ENCODE peak calls at places on chromosome 14, in four cellular contexts. Z is GM23248, D is mucosa of descending colon, Q is aorta. V is an unnamed sample.

GRCh38 chr14:21093769-21094681 is 4.4 kb downstream of the ZNF219 start:
- DNase-seq in Z (no peak), D (no peak), Q (no peak), V (no peak)

GRCh38 chr14:53999061-53999488 is 42.5 kb upstream of the BMP4 start:
- DNase-seq in Z (peak; percentile 43), D (no peak), Q (no peak), V (peak; percentile 73)

GRCh38 chr14:27012641-27013040 is 414.8 kb upstream of the NOVA1 start:
- DNase-seq in Z (no peak), D (no peak), Q (no peak), V (no peak)

GRCh38 chr14:94938016-94938415 is 168.1 kb upstream of the GSC start:
- DNase-seq in Z (no peak), D (no peak), Q (no peak), V (no peak)

GRCh38 chr14:99465288-99465687 is 15.4 kb downstream of the SETD3 start:
- DNase-seq in Z (no peak), D (no peak), Q (no peak), V (no peak)

GRCh38 chr14:32366995-32367394 is 37.9 kb downstream of the AKAP6 start:
- DNase-seq in Z (peak; percentile 28), D (no peak), Q (no peak), V (peak; percentile 61)

GRCh38 chr14:67819563-67820411 is at the start of gene RAD51B:
- DNase-seq in Z (peak; percentile 92), D (peak; percentile 90), Q (peak; percentile 89), V (peak; percentile 87)

GRCh38 chr14:104813286-104813685 is 12.4 kb downstream of the ZBTB42 start:
- DNase-seq in Z (no peak), D (no peak), Q (peak; percentile 21), V (no peak)

GRCh38 chr14:64960762-64961276 is 11.3 kb downstream of the RAB15 start:
- DNase-seq in Z (no peak), D (no peak), Q (no peak), V (no peak)

GRCh38 chr14:91241848-91242247 is 2.7 kb downstream of the GPR68 start:
- DNase-seq in Z (no peak), D (no peak), Q (no peak), V (no peak)

GRCh38 chr14:104294628-104294982 is 156.2 kb downstream of the KIF26A start:
- DNase-seq in Z (no peak), D (peak; percentile 61), Q (peak; percentile 25), V (no peak)

GRCh38 chr14:53807580-53807979 is 149.0 kb downstream of the BMP4 start:
- DNase-seq in Z (no peak), D (no peak), Q (no peak), V (peak; percentile 29)

GRCh38 chr14:63130531-63130930 is 73.7 kb upstream of the RHOJ start:
- DNase-seq in Z (no peak), D (no peak), Q (no peak), V (no peak)

GRCh38 chr14:99755068-99755405 is 38.2 kb upstream of the EML1 start:
- DNase-seq in Z (no peak), D (no peak), Q (peak; percentile 42), V (no peak)

GRCh38 chr14:91501951-91502930 is 7.9 kb downstream of the PPP4R3A start:
- DNase-seq in Z (no peak), D (no peak), Q (no peak), V (no peak)

GRCh38 chr14:64340560-64341196 is 46.5 kb upstream of the ESR2 start:
- DNase-seq in Z (peak; percentile 31), D (no peak), Q (no peak), V (no peak)

GRCh38 chr14:26444745-26445144 is 153.1 kb downstream of the NOVA1 start:
- DNase-seq in Z (peak; percentile 47), D (no peak), Q (no peak), V (peak; percentile 31)

GRCh38 chr14:57182760-57183503 is 85.8 kb downstream of the EXOC5 start:
- DNase-seq in Z (peak; percentile 40), D (no peak), Q (no peak), V (peak; percentile 3)

DNA sequence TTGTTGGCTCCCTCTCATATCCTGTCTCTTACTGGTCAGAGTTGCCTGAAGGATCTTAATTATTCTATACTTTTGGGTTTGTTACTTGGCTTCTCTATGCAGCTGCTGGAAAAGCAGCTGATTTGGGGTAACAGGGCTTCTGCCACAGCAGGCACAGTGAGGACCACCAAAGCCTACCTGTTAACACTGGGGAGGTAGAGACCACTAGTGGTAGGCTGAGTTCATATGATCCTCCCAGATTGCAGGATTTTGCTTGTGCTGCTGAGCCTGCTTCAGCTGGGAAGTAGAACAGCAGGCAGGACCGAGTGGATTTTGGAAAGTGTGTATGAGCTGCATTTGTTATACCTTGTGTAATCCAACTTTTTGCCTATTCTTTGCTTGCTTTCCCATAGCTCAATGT is 34.1 kb downstream of the RCOR1 start:
- DNase-seq in Z (no peak), D (no peak), Q (no peak), V (no peak)
- H3K4me3 ChIP-seq in Z (no peak overlapping the region), D (no peak overlapping the region), Q (no peak overlapping the region), V (no peak overlapping the region)

GRCh38 chr14:59358774-59359173 is 106.4 kb downstream of the GPR135 start:
- DNase-seq in Z (no peak), D (no peak), Q (no peak), V (no peak)

GRCh38 chr14:59359451-59360124 is 105.6 kb downstream of the GPR135 start:
- DNase-seq in Z (peak; percentile 16), D (no peak), Q (no peak), V (no peak)

GRCh38 chr14:59363545-59364226 is 101.5 kb downstream of the GPR135 start:
- DNase-seq in Z (peak; percentile 43), D (no peak), Q (no peak), V (peak; percentile 56)

GRCh38 chr14:59360923-59361794 is 104.0 kb downstream of the GPR135 start:
- DNase-seq in Z (peak; percentile 79), D (peak; percentile 74), Q (no peak), V (peak; percentile 76)

GRCh38 chr14:59362533-59362932 is 102.6 kb downstream of the GPR135 start:
- DNase-seq in Z (peak; percentile 52), D (no peak), Q (no peak), V (peak; percentile 82)
- H3K4me3 ChIP-seq in Z (no peak overlapping the region), D (no peak overlapping the region), Q (no peak overlapping the region), V (no peak overlapping the region)

GRCh38 chr14:50051106-50051505 is 65.3 kb downstream of the VCPKMT start:
- DNase-seq in Z (no peak), D (no peak), Q (no peak), V (no peak)
- H3K4me3 ChIP-seq in Z (no peak overlapping the region), D (no peak overlapping the region), Q (no peak overlapping the region), V (no peak overlapping the region)

GRCh38 chr14:35430459-35431199 is 26.1 kb upstream of the NFKBIA start:
- DNase-seq in Z (no peak), D (no peak), Q (no peak), V (no peak)

GRCh38 chr14:35435177-35435576 is 30.6 kb upstream of the NFKBIA start:
- DNase-seq in Z (peak; percentile 24), D (no peak), Q (no peak), V (peak; percentile 11)

GRCh38 chr14:35425850-35426249 is 21.3 kb upstream of the NFKBIA start:
- DNase-seq in Z (no peak), D (no peak), Q (no peak), V (no peak)

GRCh38 chr14:35429951-35430350 is 25.4 kb upstream of the NFKBIA start:
- DNase-seq in Z (no peak), D (no peak), Q (no peak), V (no peak)
- H3K4me3 ChIP-seq in Z (no peak overlapping the region), D (no peak overlapping the region), Q (no peak overlapping the region), V (no peak overlapping the region)

DNA sequence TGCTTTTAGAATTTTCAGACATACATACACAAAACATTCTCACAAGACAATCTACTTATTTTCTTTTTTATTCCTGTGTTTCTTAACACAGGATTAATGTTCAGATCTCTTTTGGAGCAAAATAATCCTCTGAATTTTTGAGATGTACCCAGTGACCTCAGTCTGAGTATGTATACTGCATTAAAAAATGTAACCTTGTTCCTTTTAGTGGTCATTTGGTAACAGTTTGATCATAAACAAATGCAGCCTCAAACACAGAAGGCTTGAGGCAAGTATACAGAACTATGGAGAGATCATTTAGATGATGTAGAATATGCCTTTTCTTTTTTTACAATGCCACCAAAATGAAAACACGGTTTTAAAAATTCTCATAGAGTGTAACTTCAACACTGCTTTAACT is 9.7 kb downstream of the HIF1A start:
- DNase-seq in Z (peak; percentile 33), D (no peak), Q (no peak), V (no peak)
- H3K4me3 ChIP-seq in Z (peak overlapping the region; percentile 99), D (no peak overlapping the region), Q (no peak overlapping the region), V (no peak overlapping the region)

DNA sequence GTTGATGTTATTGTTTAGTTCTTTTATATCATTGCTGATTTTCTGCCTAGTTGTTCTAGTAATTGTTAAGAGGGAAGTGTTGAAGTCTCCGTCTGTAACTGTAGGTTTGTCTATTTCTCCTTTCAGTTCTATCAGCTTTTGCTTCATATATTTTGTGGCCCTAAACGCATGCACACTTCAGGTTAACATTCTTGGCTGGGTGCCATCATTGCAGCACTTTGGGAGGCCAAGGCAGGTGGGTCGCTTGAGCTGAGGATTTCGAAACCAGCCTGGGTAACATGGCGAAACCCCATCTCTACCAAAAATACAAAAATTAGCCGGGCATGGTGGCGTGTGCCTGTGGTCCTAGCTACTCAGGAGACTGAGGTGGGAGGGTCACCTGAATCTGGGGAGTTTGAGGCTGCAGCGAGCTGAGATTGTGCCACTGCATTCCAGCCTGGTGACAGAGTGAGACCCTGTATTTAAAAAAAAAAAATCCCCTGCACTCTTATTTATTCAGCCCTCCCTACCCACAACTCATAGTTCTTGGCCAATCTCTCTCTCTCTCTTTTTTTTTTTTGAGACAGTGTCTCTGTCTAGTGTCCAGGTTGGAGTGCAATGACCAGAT is 28.2 kb upstream of the CFL2 start:
- DNase-seq in Z (no peak), D (no peak), Q (no peak), V (no peak)
- H3K4me3 ChIP-seq in Z (no peak overlapping the region), D (no peak overlapping the region), Q (no peak overlapping the region), V (no peak overlapping the region)

DNA sequence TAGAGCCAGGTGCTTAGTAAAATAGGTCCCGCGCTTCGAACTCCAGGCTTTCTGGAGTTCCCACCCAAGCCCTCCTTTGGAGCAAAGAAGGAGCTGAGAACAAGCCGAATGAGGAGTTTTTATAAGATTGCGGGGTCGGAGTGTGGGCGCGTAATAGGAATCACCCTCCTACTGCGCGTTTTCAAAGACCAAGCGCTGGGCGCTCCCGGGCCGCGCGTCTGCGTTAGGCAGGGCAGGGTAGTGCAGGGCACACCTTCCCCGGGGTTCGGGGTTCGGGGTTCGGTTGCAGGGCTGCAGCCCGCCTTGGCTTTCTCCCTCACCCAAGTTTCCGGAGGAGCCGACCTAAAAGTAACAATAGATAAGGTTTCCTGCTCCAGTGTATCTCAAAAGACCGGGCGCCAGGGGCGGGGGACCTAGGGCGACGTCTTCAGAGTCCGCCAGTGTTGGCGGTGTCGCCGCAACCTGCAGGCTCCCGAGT is 3.6 kb downstream of the SSTR1 start:
- DNase-seq in Z (peak; percentile 17), D (peak; percentile 24), Q (no peak), V (no peak)
- H3K4me3 ChIP-seq in Z (peak overlapping the region; percentile 89), D (no peak overlapping the region), Q (peak overlapping the region; percentile 57), V (peak overlapping the region; percentile 52)

V was measured in fibroblast of the aortic adventitia.